ENCODE peak calls at places on chromosomes 13 and 19, in seven cellular contexts. M, T, E, V, U, A and F are unnamed samples.

GRCh38 chr13:42574435-42575311 is 721 bp downstream of the TNFSF11 start:
- DNase-seq in M (no peak), T (no peak), E (no peak), V (no peak), U (no peak), A (no peak), F (no peak)

GRCh38 chr13:66994097-66994496 is 236.0 kb downstream of the PCDH9 start:
- DNase-seq in M (peak), T (no peak), E (peak), V (peak), U (peak), A (no peak), F (peak)

GRCh38 chr13:45909724-45910123 is 58.2 kb upstream of the SIAH3 start:
- DNase-seq in M (no peak), T (no peak), E (peak), V (no peak), U (no peak), A (no peak), F (no peak)

GRCh38 chr13:41428155-41428554 is 29.2 kb upstream of the RGCC start:
- DNase-seq in M (peak), T (no peak), E (no peak), V (no peak), U (peak), A (no peak), F (no peak)

GRCh38 chr13:22874839-22875238 is 305.9 kb upstream of the SGCG start:
- DNase-seq in M (no peak), T (no peak), E (no peak), V (no peak), U (no peak), A (no peak), F (no peak)

GRCh38 chr13:46850214-46850613 is 46.6 kb downstream of the HTR2A start:
- DNase-seq in M (no peak), T (no peak), E (peak), V (no peak), U (no peak), A (no peak), F (no peak)

GRCh38 chr19:38684078-38684861 is 36.8 kb downstream of the ACTN4 start:
- DNase-seq in M (no peak), T (no peak), E (peak), V (no peak), U (peak), A (peak), F (peak)

GRCh38 chr13:71219671-71220070 is 647.3 kb downstream of the DACH1 start:
- DNase-seq in M (no peak), T (no peak), E (no peak), V (no peak), U (no peak), A (no peak), F (no peak)

GRCh38 chr19:39623946-39624345 is 21.6 kb downstream of the LGALS13 start:
- DNase-seq in M (no peak), T (no peak), E (no peak), V (no peak), U (no peak), A (no peak), F (no peak)

GRCh38 chr13:112055417-112056206 is 11.3 kb upstream of the SOX1 start:
- DNase-seq in M (no peak), T (no peak), E (no peak), V (no peak), U (no peak), A (no peak), F (no peak)

GRCh38 chr19:54151362-54152035 is 8.0 kb downstream of the LENG1 start:
- DNase-seq in M (no peak), T (no peak), E (no peak), V (no peak), U (no peak), A (no peak), F (no peak)

GRCh38 chr19:40223135-40223822 is 3.2 kb downstream of the CCNP start:
- DNase-seq in M (no peak), T (no peak), E (no peak), V (no peak), U (peak), A (peak), F (no peak)

GRCh38 chr13:106176103-106176502 is 359.4 kb downstream of the EFNB2 start:
- DNase-seq in M (no peak), T (no peak), E (peak), V (no peak), U (no peak), A (no peak), F (no peak)

GRCh38 chr19:54414156-54414555 is 1.1 kb upstream of the TTYH1 start:
- DNase-seq in M (no peak), T (no peak), E (no peak), V (no peak), U (no peak), A (no peak), F (no peak)

GRCh38 chr19:7989071-7989575 is 16.3 kb downstream of the ELAVL1 start:
- DNase-seq in M (no peak), T (no peak), E (peak), V (no peak), U (no peak), A (peak), F (no peak)

GRCh38 chr13:49248433-49249002 is 793 bp downstream of the CDADC1 start:
- DNase-seq in M (peak), T (no peak), E (peak), V (no peak), U (no peak), A (peak), F (no peak)

GRCh38 chr19:9967326-9967725 is 31.0 kb upstream of the OLFM2 start:
- DNase-seq in M (no peak), T (no peak), E (no peak), V (no peak), U (no peak), A (no peak), F (no peak)

GRCh38 chr19:10228925-10229324 is 2.2 kb downstream of the S1PR2 start:
- DNase-seq in M (no peak), T (no peak), E (peak), V (peak), U (peak), A (peak), F (no peak)

GRCh38 chr13:92164822-92165221 is 766.4 kb downstream of the GPC5 start:
- DNase-seq in M (no peak), T (no peak), E (no peak), V (no peak), U (no peak), A (no peak), F (no peak)

GRCh38 chr13:59346861-59347470 is 816.8 kb downstream of the DIAPH3 start:
- DNase-seq in M (no peak), T (no peak), E (no peak), V (no peak), U (no peak), A (no peak), F (no peak)

GRCh38 chr13:41631296-41631965 is 174.1 kb downstream of the RGCC start:
- DNase-seq in M (no peak), T (no peak), E (peak), V (no peak), U (no peak), A (no peak), F (no peak)

GRCh38 chr19:4077800-4078683 is 11.3 kb upstream of the ZBTB7A start:
- DNase-seq in M (no peak), T (no peak), E (no peak), V (peak), U (peak), A (peak), F (peak)

GRCh38 chr13:98252931-98253470 is 75.9 kb upstream of the RNF113B start:
- DNase-seq in M (no peak), T (no peak), E (peak), V (no peak), U (no peak), A (no peak), F (no peak)

GRCh38 chr19:17211547-17212446 is 3.4 kb upstream of the USE1 start:
- DNase-seq in M (no peak), T (no peak), E (no peak), V (no peak), U (no peak), A (no peak), F (no peak)

GRCh38 chr13:56314755-56315154 is 826.0 kb upstream of the PRR20A start:
- DNase-seq in M (no peak), T (no peak), E (no peak), V (no peak), U (no peak), A (no peak), F (no peak)

GRCh38 chr19:38977445-38978314 is 2.1 kb upstream of the FBXO17 start:
- DNase-seq in M (no peak), T (peak), E (peak), V (no peak), U (no peak), A (no peak), F (no peak)

GRCh38 chr13:99237981-99238662 is 20.1 kb downstream of the GPR18 start:
- DNase-seq in M (no peak), T (no peak), E (no peak), V (no peak), U (no peak), A (no peak), F (no peak)

GRCh38 chr19:611506-611869 is 21.8 kb downstream of the HCN2 start:
- DNase-seq in M (no peak), T (no peak), E (peak), V (no peak), U (no peak), A (peak), F (no peak)

GRCh38 chr19:5397804-5398692 is 57.2 kb upstream of the ZNRF4 start:
- DNase-seq in M (peak), T (no peak), E (no peak), V (no peak), U (no peak), A (peak), F (no peak)

GRCh38 chr13:39816936-39817335 is 161.5 kb downstream of the COG6 start:
- DNase-seq in M (no peak), T (no peak), E (peak), V (no peak), U (no peak), A (no peak), F (no peak)

GRCh38 chr13:21138561-21138960 is 37.8 kb downstream of the SKA3 start:
- DNase-seq in M (no peak), T (no peak), E (no peak), V (no peak), U (no peak), A (no peak), F (no peak)

GRCh38 chr13:21134475-21134874 is 41.9 kb downstream of the SKA3 start:
- DNase-seq in M (no peak), T (no peak), E (no peak), V (no peak), U (no peak), A (no peak), F (no peak)

GRCh38 chr13:21139374-21139773 is 37.0 kb downstream of the SKA3 start:
- DNase-seq in M (no peak), T (no peak), E (no peak), V (no peak), U (peak), A (no peak), F (no peak)

GRCh38 chr13:21133077-21133476 is 43.3 kb downstream of the SKA3 start:
- DNase-seq in M (no peak), T (no peak), E (no peak), V (no peak), U (no peak), A (no peak), F (no peak)

GRCh38 chr13:21137696-21138095 is 38.7 kb downstream of the SKA3 start:
- DNase-seq in M (no peak), T (no peak), E (peak), V (no peak), U (no peak), A (peak), F (no peak)
- H3K9ac ChIP-seq in M (no peak), T (no peak), E (no peak), V (no peak), U (no peak), A (no peak), F (no peak)

GRCh38 chr19:58262922-58263296 is 15.8 kb upstream of the ZNF8 start:
- DNase-seq in M (no peak), T (no peak), E (no peak), V (no peak), U (no peak), A (no peak), F (no peak)
- H3K4me3 ChIP-seq in M (no peak), T (no peak), E (no peak), V (no peak), U (no peak), A (peak), F (peak)

GRCh38 chr13:113792236-113792770 is 33.3 kb downstream of the TMEM255B start:
- DNase-seq in M (no peak), T (no peak), E (no peak), V (no peak), U (no peak), A (no peak), F (no peak)

GRCh38 chr13:113794764-113795173 is 35.7 kb downstream of the TMEM255B start:
- DNase-seq in M (no peak), T (no peak), E (no peak), V (no peak), U (no peak), A (no peak), F (peak)

GRCh38 chr13:113792821-113793717 is 34.0 kb downstream of the TMEM255B start:
- DNase-seq in M (no peak), T (no peak), E (no peak), V (no peak), U (no peak), A (no peak), F (no peak)

GRCh38 chr13:113793718-113794085 is 34.7 kb downstream of the TMEM255B start:
- DNase-seq in M (no peak), T (no peak), E (no peak), V (no peak), U (no peak), A (no peak), F (no peak)

GRCh38 chr13:113794086-113794485 is 35.1 kb downstream of the TMEM255B start:
- DNase-seq in M (no peak), T (no peak), E (no peak), V (no peak), U (no peak), A (no peak), F (no peak)
- H3K9ac ChIP-seq in M (peak), T (no peak), E (no peak), V (no peak), U (no peak), A (no peak), F (no peak)

GRCh38 chr13:109781384-109782065 is 4.9 kb downstream of the IRS2 start:
- DNase-seq in M (no peak), T (no peak), E (peak), V (no peak), U (no peak), A (no peak), F (peak)
- H3K4me3 ChIP-seq in M (no peak), T (no peak), E (peak), V (no peak), U (peak), A (peak), F (peak)

DNA sequence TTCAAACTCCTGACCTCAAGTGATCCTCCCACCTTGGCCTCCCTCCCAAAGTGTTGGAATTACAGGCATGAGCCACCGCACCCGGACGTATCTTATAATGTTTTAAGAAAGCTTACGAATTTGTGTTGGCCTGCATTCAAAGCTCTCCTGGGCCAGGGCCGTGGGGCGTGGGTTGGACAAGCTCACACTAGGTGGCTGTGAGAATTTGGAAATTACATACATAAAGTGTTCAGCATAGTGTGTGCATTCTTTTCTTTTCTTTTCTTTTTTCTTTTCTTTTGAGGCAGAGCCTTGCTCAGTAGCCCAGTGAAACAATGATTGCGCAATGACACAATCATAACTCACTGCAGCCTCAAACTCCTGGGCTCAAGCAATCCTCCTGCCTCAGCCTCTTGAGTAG is 2.6 kb downstream of the ZSWIM4 start:
- DNase-seq in M (no peak), T (no peak), E (peak), V (no peak), U (no peak), A (peak), F (no peak)
- H3K9ac ChIP-seq in M (no peak), T (no peak), E (no peak), V (no peak), U (no peak), A (peak), F (no peak)

GRCh38 chr13:50950808-50951207 is 41.2 kb downstream of the RNASEH2B start:
- DNase-seq in M (no peak), T (no peak), E (peak), V (no peak), U (no peak), A (no peak), F (no peak)
- H3K4me3 ChIP-seq in M (no peak), T (no peak), E (no peak), V (no peak), U (no peak), A (no peak), F (no peak)